ENCODE peak calls at places on chromosomes 16 and 17, in four cellular contexts. X is fibroblast of the aortic adventitia, T is left colon, H is sigmoid colon. Q is an unnamed sample.

GRCh38 chr16:1964046-1964505 is 550 bp downstream of the RPS2 start:
- DNase-seq in X (peak; percentile 42), T (no peak), H (no peak), Q (no peak)

GRCh38 chr16:88617268-88618031 is 20.9 kb upstream of the IL17C start:
- DNase-seq in X (no peak), T (peak; percentile 74), H (no peak), Q (no peak)

GRCh38 chr16:454397-454940 is 29.0 kb downstream of the RAB11FIP3 start:
- DNase-seq in X (no peak), T (no peak), H (no peak), Q (no peak)

GRCh38 chr17:17605747-17606083 is 14.2 kb upstream of the PEMT start:
- DNase-seq in X (peak; percentile 19), T (no peak), H (no peak), Q (no peak)

GRCh38 chr17:77449908-77450741 is 309.4 kb downstream of the SEC14L1 start:
- DNase-seq in X (peak; percentile 53), T (peak; percentile 85), H (peak; percentile 91), Q (no peak)

GRCh38 chr16:89052824-89053724 is 40.6 kb upstream of the ACSF3 start:
- DNase-seq in X (peak; percentile 6), T (peak; percentile 88), H (no peak), Q (no peak)

GRCh38 chr17:83005639-83006038 is 73.8 kb upstream of the METRNL start:
- DNase-seq in X (no peak), T (no peak), H (no peak), Q (no peak)

GRCh38 chr17:63041722-63042121 is 75.7 kb downstream of the TANC2 start:
- DNase-seq in X (no peak), T (no peak), H (no peak), Q (no peak)

GRCh38 chr16:78323315-78323714 is 223.9 kb downstream of the WWOX start:
- DNase-seq in X (no peak), T (no peak), H (no peak), Q (no peak)

GRCh38 chr17:62800580-62800979 is 7.5 kb downstream of the MARCHF10 start:
- DNase-seq in X (no peak), T (no peak), H (no peak), Q (no peak)

GRCh38 chr16:25009822-25010221 is 5.3 kb downstream of the ARHGAP17 start:
- DNase-seq in X (no peak), T (no peak), H (no peak), Q (no peak)

GRCh38 chr16:14309001-14309886 is 238.1 kb downstream of the MRTFB start:
- DNase-seq in X (no peak), T (no peak), H (no peak), Q (no peak)

GRCh38 chr17:34386343-34386924 is 23.4 kb upstream of the CCL1 start:
- DNase-seq in X (no peak), T (no peak), H (no peak), Q (no peak)

GRCh38 chr17:58121925-58122324 is 26.3 kb upstream of the OR4D1 start:
- DNase-seq in X (peak; percentile 22), T (no peak), H (no peak), Q (no peak)

GRCh38 chr17:61251939-61252865 is 147.4 kb upstream of the TBX2 start:
- DNase-seq in X (peak; percentile 99), T (peak; percentile 87), H (peak; percentile 95), Q (no peak)

GRCh38 chr16:50313596-50314483 is 47.5 kb downstream of the ADCY7 start:
- DNase-seq in X (peak; percentile 58), T (no peak), H (peak; percentile 76), Q (peak; percentile 54)

GRCh38 chr16:85479972-85480726 is 133.0 kb upstream of the GSE1 start:
- DNase-seq in X (no peak), T (peak; percentile 62), H (no peak), Q (no peak)

GRCh38 chr16:85192736-85193493 is 80.6 kb upstream of the CIBAR2 start:
- DNase-seq in X (peak; percentile 45), T (no peak), H (no peak), Q (no peak)

GRCh38 chr16:53083123-53083522 is 28.3 kb downstream of the CHD9 start:
- DNase-seq in X (peak; percentile 46), T (no peak), H (no peak), Q (no peak)

GRCh38 chr17:258045-258734 is 76.7 kb upstream of the DOC2B start:
- DNase-seq in X (no peak), T (no peak), H (peak; percentile 46), Q (no peak)

GRCh38 chr16:24685539-24686432 is 43.7 kb upstream of the TNRC6A start:
- DNase-seq in X (peak; percentile 79), T (peak; percentile 49), H (peak; percentile 93), Q (no peak)

GRCh38 chr16:85585762-85586161 is 27.4 kb upstream of the GSE1 start:
- DNase-seq in X (no peak), T (no peak), H (no peak), Q (no peak)

GRCh38 chr17:74280093-74280513 is 6.1 kb downstream of the DNAI2 start:
- DNase-seq in X (no peak), T (no peak), H (no peak), Q (peak; percentile 69)

GRCh38 chr16:57507414-57508083 is 21.3 kb upstream of the DOK4 start:
- DNase-seq in X (no peak), T (no peak), H (peak; percentile 41), Q (no peak)

GRCh38 chr17:7323731-7324437 is 5.3 kb downstream of the NEURL4 start:
- DNase-seq in X (peak; percentile 31), T (no peak), H (peak; percentile 71), Q (peak; percentile 67)

GRCh38 chr17:49469831-49470568 is 25.1 kb upstream of the NGFR start:
- DNase-seq in X (no peak), T (no peak), H (no peak), Q (no peak)

GRCh38 chr16:63787014-63787413 is 1334.8 kb downstream of the CDH11 start:
- DNase-seq in X (no peak), T (no peak), H (no peak), Q (no peak)

GRCh38 chr17:76623271-76624146 is 20.0 kb downstream of the ST6GALNAC1 start:
- DNase-seq in X (peak; percentile 75), T (peak; percentile 58), H (peak; percentile 87), Q (peak; percentile 65)

GRCh38 chr17:31535581-31535981 is 144.1 kb downstream of the RAB11FIP4 start:
- DNase-seq in X (no peak), T (no peak), H (no peak), Q (no peak)

GRCh38 chr17:82930924-82931695 is 91.3 kb upstream of the ZNF750 start:
- DNase-seq in X (no peak), T (peak; percentile 19), H (peak; percentile 59), Q (no peak)

GRCh38 chr16:75248536-75249380 is 2.7 kb downstream of the BCAR1 start:
- DNase-seq in X (no peak), T (no peak), H (no peak), Q (no peak)

GRCh38 chr16:22739077-22739476 is 74.9 kb upstream of the HS3ST2 start:
- DNase-seq in X (no peak), T (no peak), H (no peak), Q (no peak)